ENCODE peak calls at places on chromosomes 11 and 22, in ten cellular contexts. V, K, J, M, O, T, L, U, F and E are unnamed samples.
A peak's percentile ranks its signal among the peaks of the same experiment; 100 is the strongest.

GRCh38 chr11:102071497-102072472 is 24.5 kb downstream of the CFAP300 start:
- DNase-seq in V (no peak), K (no peak), J (no peak), M (no peak), O (no peak), T (no peak), L (no peak), U (no peak), F (no peak), E (no peak)

GRCh38 chr11:250740-251299 is 14.0 kb downstream of the PSMD13 start:
- DNase-seq in V (peak; percentile 67), K (peak; percentile 83), J (peak; percentile 59), M (no peak), O (peak; percentile 82), T (peak; percentile 72), L (no peak), U (peak; percentile 68), F (peak; percentile 84), E (no peak)

GRCh38 chr11:124199702-124200101 is 16.6 kb downstream of the OR10D3 start:
- DNase-seq in V (no peak), K (no peak), J (peak; percentile 53), M (no peak), O (no peak), T (no peak), L (no peak), U (peak; percentile 21), F (no peak), E (no peak)

GRCh38 chr22:20569059-20570058 is 61.9 kb downstream of the MED15 start:
- DNase-seq in V (peak; percentile 88), K (peak; percentile 94), J (peak; percentile 98), M (no peak), O (no peak), T (peak; percentile 88), L (peak; percentile 89), U (peak; percentile 99), F (peak; percentile 80), E (no peak)

GRCh38 chr22:24410110-24410856 is 17.1 kb upstream of the ADORA2A start:
- DNase-seq in V (no peak), K (peak; percentile 28), J (peak; percentile 61), M (no peak), O (no peak), T (no peak), L (no peak), U (peak; percentile 44), F (no peak), E (no peak)

GRCh38 chr22:19652316-19652715 is 62.0 kb upstream of the SEPTIN5 start:
- DNase-seq in V (no peak), K (no peak), J (no peak), M (no peak), O (no peak), T (no peak), L (no peak), U (no peak), F (no peak), E (no peak)

GRCh38 chr11:6531267-6531752 is 34.2 kb downstream of the DNHD1 start:
- DNase-seq in V (no peak), K (peak; percentile 21), J (peak; percentile 59), M (no peak), O (no peak), T (no peak), L (no peak), U (peak; percentile 68), F (no peak), E (no peak)

GRCh38 chr11:45252134-45252856 is 33.8 kb downstream of the SYT13 start:
- DNase-seq in V (no peak), K (no peak), J (peak; percentile 19), M (no peak), O (peak; percentile 92), T (no peak), L (no peak), U (peak; percentile 55), F (no peak), E (peak; percentile 5)

GRCh38 chr22:19878461-19879247 is 24.0 kb upstream of the GNB1L start:
- DNase-seq in V (no peak), K (no peak), J (peak; percentile 59), M (no peak), O (no peak), T (peak; percentile 56), L (peak; percentile 66), U (peak; percentile 44), F (no peak), E (no peak)

GRCh38 chr22:37328017-37328416 is 45.7 kb downstream of the CYTH4 start:
- DNase-seq in V (no peak), K (no peak), J (peak; percentile 47), M (no peak), O (no peak), T (no peak), L (no peak), U (peak; percentile 91), F (no peak), E (no peak)

DNA sequence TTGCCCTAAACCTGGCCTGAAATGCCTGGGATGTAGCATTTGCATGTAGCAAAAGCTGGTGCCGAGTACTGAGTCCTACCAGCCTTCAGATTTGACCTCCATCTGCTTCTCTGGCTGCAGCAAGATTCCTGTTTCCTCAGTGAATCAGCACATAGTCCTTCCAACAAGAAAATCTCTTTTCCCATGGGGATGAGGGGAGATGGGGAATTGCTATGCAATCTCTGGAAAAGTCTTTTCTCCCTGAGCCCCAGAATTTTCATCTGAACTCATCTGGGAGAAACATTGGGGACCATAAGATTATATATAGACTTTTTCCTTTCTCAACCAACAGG is 32.0 kb upstream of the YWHAH start:
- DNase-seq in V (no peak), K (no peak), J (no peak), M (no peak), O (no peak), T (no peak), L (no peak), U (peak; percentile 23), F (no peak), E (no peak)
- H3K27ac ChIP-seq in V (no peak overlapping the region), K (no peak overlapping the region), J (no peak overlapping the region), M (no peak overlapping the region), O (no peak overlapping the region), T (no peak overlapping the region), L (no peak overlapping the region), U (no peak overlapping the region), F (no peak overlapping the region), E (no peak overlapping the region)

GRCh38 chr11:47148903-47149535 is 27.7 kb downstream of the ARFGAP2 start:
- DNase-seq in V (no peak), K (no peak), J (peak; percentile 25), M (no peak), O (no peak), T (peak; percentile 81), L (no peak), U (peak; percentile 54), F (no peak), E (no peak)
- H3K27ac ChIP-seq in V (no peak overlapping the region), K (no peak overlapping the region), J (no peak overlapping the region), M (peak overlapping the region; percentile 6), O (no peak overlapping the region), T (peak overlapping the region; percentile 37), L (no peak overlapping the region), U (no peak overlapping the region), F (no peak overlapping the region), E (no peak overlapping the region)

DNA sequence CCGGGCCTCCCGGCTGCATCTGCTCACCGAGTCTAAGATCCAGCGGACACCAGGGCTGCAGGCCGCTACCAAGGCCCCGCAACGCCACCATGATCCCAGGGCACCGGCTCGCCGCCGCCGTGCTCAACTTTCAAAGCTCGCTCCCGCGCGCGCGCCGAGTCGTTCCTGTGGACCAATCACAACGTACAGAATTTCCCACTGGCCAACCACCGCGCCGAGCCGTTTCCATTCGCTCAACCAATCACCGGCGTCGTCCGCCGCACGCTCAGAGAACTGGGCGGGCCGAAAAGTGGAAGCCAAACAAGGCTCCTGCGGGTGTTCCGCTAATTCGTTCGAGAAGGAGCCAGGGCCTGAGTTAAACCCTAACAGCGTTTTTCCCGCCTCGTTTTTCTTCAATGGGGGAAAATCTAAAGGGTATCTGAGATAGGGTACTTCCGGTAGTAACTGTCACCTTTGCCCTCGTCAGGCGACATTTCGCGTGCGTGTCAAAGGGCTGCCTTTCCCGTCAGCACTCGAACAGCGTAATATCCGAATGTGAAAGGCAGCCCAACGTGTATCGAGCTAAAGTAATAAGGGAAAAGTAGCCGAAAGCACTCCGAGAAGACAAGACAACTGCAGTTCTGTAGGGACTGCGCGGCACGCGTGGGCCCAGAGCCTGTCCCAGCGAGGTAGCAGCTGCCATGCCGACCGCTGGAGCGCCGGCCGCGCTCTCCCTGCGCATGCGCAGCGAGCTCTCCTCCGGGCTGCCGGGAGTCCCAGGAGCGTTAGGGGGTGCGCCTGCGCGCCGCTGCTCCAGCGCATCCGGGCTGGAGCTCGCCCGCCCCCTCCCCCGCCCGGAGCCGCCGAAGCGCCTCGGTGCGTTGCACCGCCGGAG is at the start of the genes NCAPD3 and VPS26B:
- DNase-seq in V (peak; percentile 98), K (peak; percentile 95), J (peak; percentile 95), M (peak; percentile 91), O (peak; percentile 97), T (peak; percentile 98), L (peak; percentile 96), U (peak; percentile 99), F (peak; percentile 94), E (peak; percentile 97)
- H3K27ac ChIP-seq in V (peak within 1 kb of the TSS; percentile 87), K (peak within 1 kb of the TSS; percentile 87), J (peak within 1 kb of the TSS; percentile 97), M (peak within 1 kb of the TSS; percentile 99), O (no peak within 1 kb of the TSS), T (peak within 1 kb of the TSS; percentile 96), L (peak within 1 kb of the TSS; percentile 69), U (peak within 1 kb of the TSS; percentile 87), F (peak within 1 kb of the TSS; percentile 88), E (peak within 1 kb of the TSS; percentile 95)

DNA sequence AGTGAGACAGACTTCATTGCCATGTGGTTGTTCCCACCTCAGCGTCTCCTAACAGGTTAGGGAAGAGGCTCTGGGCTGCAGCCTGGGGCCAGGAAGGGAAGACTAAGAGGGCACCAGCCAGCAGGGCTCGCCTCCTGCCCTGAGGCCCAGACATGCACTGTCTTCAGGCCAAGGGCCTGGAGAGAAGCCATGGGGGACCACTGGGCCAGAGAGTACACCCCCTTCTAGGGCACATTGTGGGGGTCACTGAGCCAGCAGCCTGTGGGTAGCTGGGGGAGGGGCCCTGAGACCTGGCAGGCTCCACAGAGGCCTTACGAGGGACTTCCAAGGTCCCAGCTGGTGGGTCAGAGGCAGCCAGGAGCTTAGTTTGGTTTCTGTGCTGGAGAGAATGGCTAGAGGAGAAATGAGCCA is 25.0 kb upstream of the MYRF start:
- DNase-seq in V (no peak), K (no peak), J (no peak), M (no peak), O (no peak), T (no peak), L (no peak), U (no peak), F (no peak), E (no peak)
- H3K27ac ChIP-seq in V (no peak overlapping the region), K (no peak overlapping the region), J (no peak overlapping the region), M (no peak overlapping the region), O (no peak overlapping the region), T (no peak overlapping the region), L (no peak overlapping the region), U (no peak overlapping the region), F (no peak overlapping the region), E (no peak overlapping the region)

GRCh38 chr11:77361184-77361583 is 59.7 kb upstream of the GDPD4 start:
- DNase-seq in V (no peak), K (no peak), J (no peak), M (no peak), O (no peak), T (no peak), L (no peak), U (peak; percentile 43), F (no peak), E (no peak)
- H3K27ac ChIP-seq in V (no peak overlapping the region), K (no peak overlapping the region), J (no peak overlapping the region), M (no peak overlapping the region), O (no peak overlapping the region), T (no peak overlapping the region), L (no peak overlapping the region), U (no peak overlapping the region), F (no peak overlapping the region), E (no peak overlapping the region)

DNA sequence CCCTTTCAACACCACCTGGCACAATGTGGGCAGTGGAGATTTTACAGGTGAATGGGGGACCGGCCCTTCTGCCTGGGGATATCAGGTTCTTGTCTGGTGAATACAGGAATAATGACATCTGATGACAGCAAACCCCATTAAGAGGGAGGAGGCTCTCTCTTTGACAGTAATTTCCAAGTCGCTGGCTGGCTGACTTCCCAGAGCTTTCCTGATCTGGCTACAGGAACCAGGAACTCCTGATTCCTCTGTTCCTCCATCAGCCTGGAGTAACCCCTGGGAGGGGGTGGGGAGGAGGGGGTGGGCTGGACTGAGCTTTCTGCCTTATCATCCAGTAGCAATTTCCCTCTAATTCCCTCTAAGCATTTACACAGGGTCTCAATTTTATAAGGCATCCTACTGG is 3.7 kb upstream of the MIEF1 start:
- DNase-seq in V (no peak), K (no peak), J (no peak), M (no peak), O (no peak), T (no peak), L (no peak), U (no peak), F (no peak), E (peak; percentile 51)
- H3K27ac ChIP-seq in V (no peak overlapping the region), K (no peak overlapping the region), J (no peak overlapping the region), M (peak overlapping the region; percentile 88), O (no peak overlapping the region), T (peak overlapping the region; percentile 0), L (no peak overlapping the region), U (no peak overlapping the region), F (no peak overlapping the region), E (peak overlapping the region; percentile 94)